ENCODE peak calls at places on chromosomes 2 and 18, in four cellular contexts. U, W, Y and Z are unnamed samples.
A peak's percentile ranks its signal among the peaks of the same experiment; 100 is the strongest.

GRCh38 chr2:101697794-101698418 is 399 bp downstream of the MAP4K4 start:
- DNase-seq in U (peak; percentile 59), W (no peak), Y (no peak), Z (peak; percentile 71)

GRCh38 chr2:70247364-70248144 is 874 bp downstream of the TIA1 start:
- DNase-seq in U (peak; percentile 15), W (no peak), Y (peak; percentile 16), Z (no peak)

GRCh38 chr2:15298769-15299168 is 262.4 kb downstream of the NBAS start:
- DNase-seq in U (no peak), W (peak; percentile 24), Y (peak; percentile 26), Z (no peak)

GRCh38 chr2:15222856-15223255 is 338.3 kb downstream of the NBAS start:
- DNase-seq in U (no peak), W (no peak), Y (no peak), Z (no peak)

GRCh38 chr2:170073288-170073687 is 104.7 kb upstream of the MYO3B start:
- DNase-seq in U (no peak), W (peak; percentile 46), Y (peak; percentile 86), Z (no peak)

GRCh38 chr2:227450921-227451654 is 20.9 kb upstream of the AGFG1 start:
- DNase-seq in U (peak; percentile 70), W (no peak), Y (no peak), Z (no peak)

GRCh38 chr18:13136689-13137040 is 81.9 kb upstream of the LDLRAD4 start:
- DNase-seq in U (no peak), W (peak; percentile 43), Y (no peak), Z (peak; percentile 83)

GRCh38 chr18:46340716-46341115 is 236.5 kb downstream of the HAUS1 start:
- DNase-seq in U (no peak), W (no peak), Y (no peak), Z (no peak)

GRCh38 chr2:160224060-160224459 is 24.0 kb upstream of the ITGB6 start:
- DNase-seq in U (peak; percentile 86), W (no peak), Y (peak; percentile 98), Z (no peak)

DNA sequence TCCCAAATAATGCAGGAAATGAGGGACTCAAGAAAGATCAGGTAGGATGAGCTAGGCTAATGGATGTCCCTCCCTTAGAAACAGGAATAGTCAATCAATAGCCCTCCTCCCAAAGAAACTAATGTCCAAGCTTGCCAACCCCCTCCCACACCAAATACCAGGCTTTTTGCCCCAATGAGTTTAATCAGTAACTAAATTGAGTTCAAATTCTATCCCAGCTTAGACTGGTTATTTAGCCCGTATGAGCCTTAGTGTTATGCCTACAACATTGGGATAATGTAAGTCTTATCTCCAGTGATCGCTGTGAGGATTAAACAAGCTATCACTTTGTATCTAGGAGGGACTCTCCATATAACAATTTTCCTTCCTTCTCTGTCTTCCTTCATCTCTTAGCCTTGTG is 310.7 kb downstream of the DPP10 start:
- DNase-seq in U (no peak), W (no peak), Y (no peak), Z (no peak)
- H3K4me3 ChIP-seq in U (no peak overlapping the region), W (no peak overlapping the region), Y (no peak overlapping the region), Z (no peak overlapping the region)

DNA sequence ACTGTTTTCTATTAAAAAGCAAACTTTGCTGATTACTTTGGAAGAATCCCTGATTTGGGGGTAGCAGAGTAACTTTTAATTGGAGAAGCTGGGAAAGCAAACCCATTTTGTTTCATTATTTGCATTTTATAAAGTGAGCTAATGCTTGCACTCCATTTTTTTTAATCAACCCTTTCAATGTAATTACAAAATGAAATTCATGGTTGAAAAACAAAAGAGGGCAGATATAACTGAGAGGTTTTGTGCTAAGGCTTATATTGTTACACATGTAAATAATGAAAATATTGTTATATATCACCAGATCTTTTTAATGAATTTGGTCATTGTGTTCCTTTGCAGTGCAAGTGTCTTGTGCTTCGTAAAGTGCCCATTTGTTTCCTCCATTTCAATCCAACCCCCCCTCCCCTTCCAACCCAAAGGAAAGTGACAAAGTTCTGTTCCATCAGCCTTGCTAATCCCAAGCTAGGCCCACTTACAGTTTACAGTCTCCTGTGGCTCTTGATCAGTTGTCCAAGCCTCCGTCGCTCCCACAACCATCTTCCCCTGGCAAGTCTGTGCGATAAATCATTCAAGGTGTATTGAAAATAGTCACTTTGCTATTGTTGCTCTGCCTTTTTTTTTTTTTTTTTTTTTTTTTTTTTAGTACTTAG is 6.4 kb downstream of the POU3F3 start:
- DNase-seq in U (no peak), W (no peak), Y (no peak), Z (no peak)
- H3K27me3 ChIP-seq in U (peaks cover 88% of the 10 kb centered on the region), W (peaks cover 94% of the 10 kb centered on the region), Y (peaks cover 27% of the 10 kb centered on the region), Z (peaks cover 94% of the 10 kb centered on the region)

GRCh38 chr2:239443666-239444567 is 43.1 kb upstream of the HDAC4 start:
- DNase-seq in U (no peak), W (no peak), Y (peak; percentile 67), Z (no peak)
- H3K36me3 ChIP-seq in U (no peaks in the 10 kb centered on the region), W (no peaks in the 10 kb centered on the region), Y (no peaks in the 10 kb centered on the region), Z (no peaks in the 10 kb centered on the region)

GRCh38 chr2:240437181-240437860 is 1.9 kb downstream of the GPC1 start:
- DNase-seq in U (no peak), W (peak; percentile 13), Y (no peak), Z (peak; percentile 71)
- H3K4me3 ChIP-seq in U (peak overlapping the region; percentile 88), W (peak overlapping the region; percentile 87), Y (peak overlapping the region; percentile 83), Z (no peak overlapping the region)